ENCODE peak calls at places on chromosomes 5 and 9, in six cellular contexts. Z is stomach, X is upper lobe of right lung, N is neural progenitor cell, W is keratinocyte, H is thoracic aorta. R is an unnamed sample.

GRCh38 chr5:150461231-150461630 is 11.7 kb upstream of the RPS14 start:
- DNase-seq in Z (no peak), X (no peak), N (no peak), W (no peak), H (no peak), R (peak; percentile 73)

GRCh38 chr5:141515946-141516647 is 27.2 kb downstream of the PCDHGC5 start:
- DNase-seq in Z (no peak), X (no peak), N (no peak), W (no peak), H (no peak), R (no peak)

GRCh38 chr5:171706736-171707440 is 78.7 kb upstream of the SMIM23 start:
- DNase-seq in Z (no peak), X (no peak), N (no peak), W (no peak), H (no peak), R (peak; percentile 30)

GRCh38 chr5:180950291-180950949 is 38.2 kb upstream of the BTNL3 start:
- DNase-seq in Z (no peak), X (no peak), N (no peak), W (no peak), H (no peak), R (no peak)

GRCh38 chr9:122051401-122052346 is 41.4 kb downstream of the TTLL11 start:
- DNase-seq in Z (no peak), X (no peak), N (no peak), W (no peak), H (no peak), R (no peak)

GRCh38 chr5:52864376-52864775 is 76.7 kb downstream of the ITGA1 start:
- DNase-seq in Z (no peak), X (no peak), N (no peak), W (no peak), H (no peak), R (no peak)

GRCh38 chr5:151224372-151224771 is 480 bp upstream of the CCDC69 start:
- DNase-seq in Z (no peak), X (no peak), N (no peak), W (no peak), H (no peak), R (no peak)

GRCh38 chr9:77712533-77713130 is 64.5 kb upstream of the GNA14 start:
- DNase-seq in Z (no peak), X (no peak), N (no peak), W (peak; percentile 73), H (no peak), R (no peak)

GRCh38 chr5:66742083-66742895 is 146.1 kb downstream of the MAST4 start:
- DNase-seq in Z (peak; percentile 31), X (no peak), N (peak; percentile 45), W (no peak), H (no peak), R (peak; percentile 63)

GRCh38 chr9:3549243-3549642 is 23.4 kb upstream of the RFX3 start:
- DNase-seq in Z (no peak), X (no peak), N (no peak), W (no peak), H (no peak), R (no peak)

GRCh38 chr9:128072144-128073021 is 4.4 kb downstream of the SLC25A25 start:
- DNase-seq in Z (peak; percentile 76), X (peak; percentile 74), N (no peak), W (no peak), H (peak; percentile 79), R (no peak)

GRCh38 chr5:10307206-10308148 is at the start of gene CMBL:
- DNase-seq in Z (no peak), X (peak; percentile 74), N (peak; percentile 52), W (no peak), H (no peak), R (peak; percentile 80)

GRCh38 chr5:38734353-38734752 is 111.5 kb upstream of the OSMR start:
- DNase-seq in Z (no peak), X (no peak), N (peak; percentile 63), W (no peak), H (no peak), R (peak; percentile 83)

GRCh38 chr5:119862654-119863053 is 233.3 kb downstream of the FAM170A start:
- DNase-seq in Z (no peak), X (no peak), N (no peak), W (no peak), H (no peak), R (no peak)

GRCh38 chr5:59020611-59021285 is 437.9 kb downstream of the RAB3C start:
- DNase-seq in Z (no peak), X (no peak), N (no peak), W (no peak), H (no peak), R (no peak)

GRCh38 chr5:145941677-145942130 is 5.3 kb downstream of the SH3RF2 start:
- DNase-seq in Z (no peak), X (no peak), N (no peak), W (no peak), H (no peak), R (no peak)

GRCh38 chr9:6930827-6931226 is 173.1 kb downstream of the KDM4C start:
- DNase-seq in Z (no peak), X (no peak), N (no peak), W (no peak), H (no peak), R (no peak)

GRCh38 chr5:137615171-137615775 is 116.1 kb upstream of the SPOCK1 start:
- DNase-seq in Z (no peak), X (no peak), N (no peak), W (no peak), H (no peak), R (peak; percentile 34)

GRCh38 chr5:67290620-67291019 is 94.0 kb upstream of the CD180 start:
- DNase-seq in Z (no peak), X (no peak), N (no peak), W (no peak), H (no peak), R (no peak)

GRCh38 chr5:65098393-65098792 is 329.7 kb downstream of the CWC27 start:
- DNase-seq in Z (no peak), X (no peak), N (no peak), W (no peak), H (no peak), R (no peak)

GRCh38 chr5:88675758-88676636 is 207.0 kb downstream of the MEF2C start:
- DNase-seq in Z (no peak), X (peak; percentile 66), N (peak; percentile 53), W (no peak), H (no peak), R (peak; percentile 92)
- H3K4me1 ChIP-seq in Z (peaks cover 31% of the 10 kb centered on the region), X (peaks cover 32% of the 10 kb centered on the region), N (peaks cover 11% of the 10 kb centered on the region), W (peaks cover 3% of the 10 kb centered on the region), H (peaks cover 26% of the 10 kb centered on the region), R (no peaks in the 10 kb centered on the region)

GRCh38 chr9:69153707-69154521 is 20.2 kb upstream of the TJP2 start:
- DNase-seq in Z (no peak), X (no peak), N (no peak), W (no peak), H (no peak), R (peak; percentile 38)

GRCh38 chr9:69158471-69158870 is 15.6 kb upstream of the TJP2 start:
- DNase-seq in Z (no peak), X (no peak), N (no peak), W (no peak), H (no peak), R (no peak)

GRCh38 chr9:69157751-69158466 is 16.2 kb upstream of the TJP2 start:
- DNase-seq in Z (no peak), X (no peak), N (no peak), W (no peak), H (no peak), R (peak; percentile 48)

GRCh38 chr9:69151506-69151905 is 22.6 kb upstream of the TJP2 start:
- DNase-seq in Z (no peak), X (no peak), N (no peak), W (no peak), H (no peak), R (no peak)

DNA sequence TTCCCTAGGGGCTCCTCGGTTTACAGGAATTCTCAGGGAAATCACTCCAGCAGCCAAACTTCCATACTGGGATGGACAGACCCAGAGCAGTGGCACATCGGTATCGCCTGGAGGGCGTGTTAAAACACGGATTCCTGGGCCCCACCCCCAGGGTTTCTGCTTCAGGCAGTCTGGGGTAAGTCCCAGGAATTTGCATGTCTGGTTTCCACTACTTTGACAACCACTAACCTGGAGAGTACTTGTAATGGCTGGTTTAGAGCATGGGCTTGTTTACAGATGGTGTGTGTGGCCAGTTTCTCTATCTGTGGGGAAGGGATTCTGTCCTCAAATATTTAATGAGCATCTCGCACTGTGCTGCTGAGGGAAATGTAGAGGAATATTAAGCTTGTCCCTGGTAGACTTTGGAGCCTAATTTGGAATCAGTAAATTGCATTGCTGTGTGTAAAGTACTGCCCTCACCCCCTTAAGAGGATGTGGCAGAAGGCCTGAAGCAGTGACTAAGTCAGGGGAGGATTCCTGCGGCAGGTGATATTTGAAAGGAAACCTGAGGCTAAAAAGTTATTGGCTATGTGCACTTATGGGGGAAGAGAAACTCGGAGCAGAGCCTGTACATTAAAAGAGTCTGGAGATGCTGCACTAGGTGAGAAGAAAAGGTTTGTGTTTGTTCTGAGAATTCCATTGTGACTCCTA is 18.6 kb upstream of the TJP2 start:
- DNase-seq in Z (no peak), X (no peak), N (no peak), W (no peak), H (no peak), R (peak; percentile 71)
- H3K4me1 ChIP-seq in Z (no peaks in the 10 kb centered on the region), X (no peaks in the 10 kb centered on the region), N (no peaks in the 10 kb centered on the region), W (peaks cover 20% of the 10 kb centered on the region), H (peaks cover 3% of the 10 kb centered on the region), R (no peaks in the 10 kb centered on the region)

GRCh38 chr9:26813247-26813646 is 79.4 kb downstream of the CAAP1 start:
- DNase-seq in Z (no peak), X (no peak), N (no peak), W (no peak), H (no peak), R (no peak)
- H3K4me1 ChIP-seq in Z (no peaks in the 10 kb centered on the region), X (no peaks in the 10 kb centered on the region), N (no peaks in the 10 kb centered on the region), W (peaks cover 6% of the 10 kb centered on the region), H (no peaks in the 10 kb centered on the region), R (no peaks in the 10 kb centered on the region)

GRCh38 chr5:57738787-57739186 is 256.2 kb upstream of the ACTBL2 start:
- DNase-seq in Z (no peak), X (no peak), N (no peak), W (no peak), H (no peak), R (no peak)
- H3K4me1 ChIP-seq in Z (no peaks in the 10 kb centered on the region), X (no peaks in the 10 kb centered on the region), N (peaks cover 9% of the 10 kb centered on the region), W (peaks cover 27% of the 10 kb centered on the region), H (peaks cover 3% of the 10 kb centered on the region), R (peaks cover 6% of the 10 kb centered on the region)

GRCh38 chr9:110802416-110803035 is 133.9 kb downstream of the MUSK start:
- DNase-seq in Z (no peak), X (no peak), N (no peak), W (no peak), H (no peak), R (no peak)
- H3K4me1 ChIP-seq in Z (no peaks in the 10 kb centered on the region), X (no peaks in the 10 kb centered on the region), N (no peaks in the 10 kb centered on the region), W (no peaks in the 10 kb centered on the region), H (peaks cover 8% of the 10 kb centered on the region), R (peaks cover 29% of the 10 kb centered on the region)